ENCODE peak calls at places on chromosomes 5 and 9, in nine cellular contexts. L is AG09309; F is putamen; P is hypothalamus; E is HEK293T; O is stimulated activated CD8-positive, alpha-beta memory T cell treated with anti-CD3 and anti-CD28 coated beads, Interleukin-7, amount 100 ng/mL, for 4 hours; A is fibroblast of pulmonary artery; D is spleen; U is hippocampal formation. C is an unnamed sample.

GRCh38 chr5:172800088-172800551 is 29.1 kb upstream of the DUSP1 start:
- DNase-seq in L (peak), F (no peak), P (no peak), E (no peak), O (no peak), A (peak), D (peak), U (peak), C (peak)

GRCh38 chr5:85488295-85488694 is 1103.6 kb upstream of the EDIL3 start:
- DNase-seq in L (no peak), F (no peak), P (no peak), E (no peak), O (no peak), A (no peak), D (no peak), U (no peak), C (no peak)

GRCh38 chr5:149857499-149857898 is 87.1 kb downstream of the PDE6A start:
- DNase-seq in L (no peak), F (no peak), P (no peak), E (no peak), O (no peak), A (peak), D (peak), U (peak), C (peak)

GRCh38 chr5:158769702-158770101 is 330.0 kb downstream of the EBF1 start:
- DNase-seq in L (no peak), F (no peak), P (no peak), E (no peak), O (no peak), A (no peak), D (no peak), U (no peak), C (peak)

GRCh38 chr9:2338770-2339169 is 282.8 kb upstream of the VLDLR start:
- DNase-seq in L (no peak), F (no peak), P (no peak), E (no peak), O (no peak), A (no peak), D (no peak), U (no peak), C (no peak)

GRCh38 chr5:165616550-165617430 is 2111.4 kb downstream of the MAT2B start:
- DNase-seq in L (no peak), F (no peak), P (no peak), E (no peak), O (no peak), A (no peak), D (no peak), U (no peak), C (peak)

GRCh38 chr5:124664287-124664686 is 82.2 kb downstream of the ZNF608 start:
- DNase-seq in L (no peak), F (no peak), P (no peak), E (no peak), O (no peak), A (no peak), D (no peak), U (no peak), C (no peak)

GRCh38 chr5:68320094-68320986 is 104.8 kb downstream of the PIK3R1 start:
- DNase-seq in L (no peak), F (no peak), P (no peak), E (no peak), O (no peak), A (no peak), D (no peak), U (no peak), C (no peak)

GRCh38 chr5:58496488-58496887 is 5.3 kb downstream of the GAPT start:
- DNase-seq in L (no peak), F (no peak), P (no peak), E (peak), O (no peak), A (no peak), D (no peak), U (no peak), C (no peak)

GRCh38 chr9:89359018-89359417 is 40.7 kb downstream of the SECISBP2 start:
- DNase-seq in L (no peak), F (peak), P (no peak), E (no peak), O (no peak), A (no peak), D (no peak), U (peak), C (peak)

GRCh38 chr5:42583322-42583721 is 160.1 kb downstream of the GHR start:
- DNase-seq in L (peak), F (peak), P (no peak), E (peak), O (no peak), A (peak), D (no peak), U (peak), C (peak)

GRCh38 chr5:15752886-15753285 is 252.9 kb downstream of the FBXL7 start:
- DNase-seq in L (no peak), F (peak), P (no peak), E (no peak), O (no peak), A (peak), D (no peak), U (peak), C (peak)

GRCh38 chr5:69271376-69271775 is 36.7 kb downstream of the CDK7 start:
- DNase-seq in L (no peak), F (no peak), P (no peak), E (no peak), O (no peak), A (peak), D (no peak), U (no peak), C (no peak)

GRCh38 chr5:38673671-38674071 is 117.2 kb upstream of the LIFR start:
- DNase-seq in L (no peak), F (no peak), P (no peak), E (no peak), O (no peak), A (peak), D (no peak), U (no peak), C (no peak)

GRCh38 chr9:35162605-35163315 is 951 bp downstream of the UNC13B start:
- DNase-seq in L (no peak), F (no peak), P (no peak), E (no peak), O (no peak), A (no peak), D (no peak), U (no peak), C (no peak)

GRCh38 chr5:151585970-151586369 is 5.2 kb downstream of the FAT2 start:
- DNase-seq in L (no peak), F (no peak), P (no peak), E (no peak), O (no peak), A (no peak), D (no peak), U (no peak), C (no peak)

GRCh38 chr5:171848911-171849520 is 63.4 kb downstream of the SMIM23 start:
- DNase-seq in L (no peak), F (no peak), P (no peak), E (no peak), O (no peak), A (peak), D (no peak), U (no peak), C (no peak)

GRCh38 chr9:126412945-126413344 is 86.3 kb downstream of the MVB12B start:
- DNase-seq in L (peak), F (no peak), P (no peak), E (no peak), O (no peak), A (no peak), D (no peak), U (no peak), C (no peak)

GRCh38 chr5:180494510-180495181 is 467 bp downstream of the CNOT6 start:
- DNase-seq in L (no peak), F (peak), P (no peak), E (peak), O (peak), A (no peak), D (peak), U (peak), C (peak)

GRCh38 chr9:18451409-18451808 is 22.5 kb upstream of the ADAMTSL1 start:
- DNase-seq in L (peak), F (no peak), P (no peak), E (no peak), O (no peak), A (peak), D (no peak), U (no peak), C (no peak)

GRCh38 chr9:112861155-112861554 is 29.5 kb downstream of the SLC46A2 start:
- DNase-seq in L (no peak), F (no peak), P (no peak), E (no peak), O (no peak), A (no peak), D (no peak), U (no peak), C (no peak)

GRCh38 chr9:80678906-80679305 is 1010.4 kb downstream of the TLE1 start:
- DNase-seq in L (no peak), F (no peak), P (no peak), E (no peak), O (no peak), A (no peak), D (no peak), U (no peak), C (no peak)

GRCh38 chr5:172758077-172758835 is 12.7 kb downstream of the DUSP1 start:
- DNase-seq in L (peak), F (no peak), P (no peak), E (no peak), O (no peak), A (peak), D (peak), U (no peak), C (no peak)

GRCh38 chr5:174849426-174849825 is 125.0 kb downstream of the MSX2 start:
- DNase-seq in L (no peak), F (no peak), P (no peak), E (no peak), O (no peak), A (no peak), D (no peak), U (no peak), C (no peak)

GRCh38 chr5:56175465-56175864 is 57.7 kb downstream of the ANKRD55 start:
- DNase-seq in L (peak), F (no peak), P (no peak), E (no peak), O (no peak), A (peak), D (no peak), U (no peak), C (no peak)

GRCh38 chr5:14256026-14256690 is 113.0 kb downstream of the TRIO start:
- DNase-seq in L (no peak), F (no peak), P (no peak), E (no peak), O (no peak), A (no peak), D (no peak), U (no peak), C (no peak)

GRCh38 chr5:81233080-81233634 is at the start of gene CKMT2:
- DNase-seq in L (no peak), F (no peak), P (no peak), E (no peak), O (no peak), A (peak), D (peak), U (peak), C (peak)